ENCODE peak calls at places on chromosomes 1 and 21, in six cellular contexts. Q is left ventricle myocardium inferior, P is thoracic aorta, E is lower lobe of right lung, W is pancreas, S is tibial artery. U is an unnamed sample. For H3K9me3, the result is how much of the 10 kb centered on the place peaks cover.

GRCh38 chr21:15774590-15774989 is 44.8 kb downstream of the USP25 start:
- DNase-seq in P (no peak), S (no peak), E (no peak), W (no peak), Q (no peak), U (no peak)

GRCh38 chr1:17183388-17184160 is 21.4 kb upstream of the PADI1 start:
- DNase-seq in E (no peak), P (no peak), Q (no peak), S (no peak), W (no peak), U (no peak)

GRCh38 chr1:10484519-10484918 is 9.8 kb downstream of the PEX14 start:
- DNase-seq in E (peak), W (no peak), P (no peak), S (no peak), Q (no peak), U (no peak)

GRCh38 chr1:172638249-172638648 is 20.7 kb upstream of the FASLG start:
- DNase-seq in P (no peak), S (no peak), E (no peak), Q (no peak), W (no peak), U (no peak)

GRCh38 chr1:5880630-5881405 is 111.4 kb downstream of the NPHP4 start:
- DNase-seq in S (no peak), P (no peak), W (no peak), E (peak), Q (no peak), U (no peak)

GRCh38 chr1:207993477-207994445 is 82.8 kb upstream of the CD34 start:
- DNase-seq in W (no peak), P (no peak), E (no peak), S (no peak), Q (no peak), U (no peak)

GRCh38 chr21:34992736-34993135 is 56.4 kb downstream of the RUNX1 start:
- DNase-seq in W (no peak), E (no peak), P (no peak), S (peak), Q (no peak), U (no peak)

GRCh38 chr1:115238336-115239147 is 99.5 kb downstream of the NGF start:
- DNase-seq in P (no peak), E (no peak), Q (no peak), W (no peak), S (no peak), U (no peak)

GRCh38 chr1:19429611-19430010 is 55.7 kb downstream of the CAPZB start:
- DNase-seq in Q (no peak), P (no peak), E (no peak), S (no peak), W (no peak), U (no peak)

GRCh38 chr1:216910081-216910840 is 187.0 kb upstream of the ESRRG start:
- DNase-seq in W (no peak), P (no peak), S (no peak), Q (no peak), E (no peak), U (no peak)

GRCh38 chr1:177306981-177307380 is 136.2 kb downstream of the BRINP2 start:
- DNase-seq in S (no peak), E (no peak), W (no peak), P (no peak), Q (no peak), U (no peak)

GRCh38 chr1:32933742-32934322 is 30.8 kb downstream of the RNF19B start:
- DNase-seq in S (no peak), E (no peak), P (no peak), W (no peak), Q (no peak), U (no peak)

GRCh38 chr1:9204156-9204720 is 30.3 kb upstream of the H6PD start:
- DNase-seq in S (no peak), P (no peak), W (no peak), E (no peak), Q (no peak), U (no peak)

GRCh38 chr1:176517484-176517883 is 54.5 kb downstream of the PAPPA2 start:
- DNase-seq in P (no peak), W (no peak), Q (no peak), E (no peak), S (no peak), U (no peak)

GRCh38 chr21:44723177-44724131 is 12.1 kb upstream of the TSPEAR start:
- DNase-seq in W (peak), P (no peak), E (no peak), Q (no peak), S (no peak), U (no peak)

GRCh38 chr1:171142451-171143121 is 42.5 kb upstream of the FMO2 start:
- DNase-seq in Q (no peak), P (no peak), W (no peak), S (peak), E (no peak), U (no peak)

GRCh38 chr1:235295902-235296350 is 32.1 kb downstream of the ARID4B start:
- DNase-seq in Q (no peak), P (no peak), E (no peak), S (no peak), W (no peak), U (no peak)

GRCh38 chr21:46109251-46110221 is 11.6 kb downstream of the COL6A2 start:
- DNase-seq in E (no peak), P (peak), W (peak), S (peak), Q (no peak), U (no peak)

GRCh38 chr1:9397984-9398526 is 105.4 kb downstream of the SPSB1 start:
- DNase-seq in E (no peak), Q (no peak), S (peak), W (no peak), P (no peak), U (no peak)

GRCh38 chr1:10046356-10047085 is 13.8 kb downstream of the UBE4B start:
- DNase-seq in E (no peak), W (no peak), Q (peak), S (peak), P (no peak), U (no peak)

GRCh38 chr1:192575499-192576189 is at the start of gene RGS1:
- DNase-seq in W (no peak), P (no peak), S (peak), Q (peak), E (peak), U (peak)

GRCh38 chr21:37514038-37514665 is 147.6 kb downstream of the DYRK1A start:
- DNase-seq in W (no peak), S (no peak), E (no peak), Q (no peak), P (no peak), U (no peak)

GRCh38 chr1:108646661-108647269 is 14.1 kb downstream of the HENMT1 start:
- DNase-seq in W (no peak), E (peak), P (peak), S (peak), Q (peak), U (peak)

GRCh38 chr1:1153874-1154273 is 19.8 kb upstream of the TTLL10 start:
- DNase-seq in S (no peak), W (no peak), P (no peak), E (no peak), Q (no peak), U (no peak)

GRCh38 chr1:223886516-223886921 is 40.8 kb upstream of the TP53BP2 start:
- DNase-seq in E (no peak), S (no peak), P (no peak), Q (no peak), W (no peak), U (no peak)

GRCh38 chr1:15709226-15709625 is 25.1 kb downstream of the PLEKHM2 start:
- DNase-seq in W (no peak), Q (no peak), P (no peak), S (no peak), E (no peak), U (no peak)

GRCh38 chr1:201307760-201308499 is 24.6 kb downstream of the PKP1 start:
- DNase-seq in Q (no peak), W (no peak), P (no peak), E (no peak), S (no peak), U (no peak)

GRCh38 chr1:115139381-115139780 is 50.1 kb upstream of the TSPAN2 start:
- DNase-seq in E (no peak), P (no peak), S (no peak), Q (no peak), W (no peak), U (no peak)

GRCh38 chr21:40143822-40144525 is 276.7 kb downstream of the PCP4 start:
- DNase-seq in S (no peak), W (peak), Q (peak), E (no peak), P (no peak), U (peak)

GRCh38 chr1:1610796-1611597 is 4.3 kb upstream of the MIB2 start:
- DNase-seq in S (no peak), E (peak), W (peak), Q (no peak), P (no peak), U (no peak)

GRCh38 chr1:61053712-61054608 is 28.4 kb upstream of the NFIA start:
- DNase-seq in P (no peak), S (peak), E (peak), Q (peak), W (peak), U (peak)

GRCh38 chr1:205472737-205473565 is 17.1 kb upstream of the BLACAT1 start:
- DNase-seq in W (no peak), P (no peak), Q (no peak), E (no peak), S (no peak), U (no peak)

DNA sequence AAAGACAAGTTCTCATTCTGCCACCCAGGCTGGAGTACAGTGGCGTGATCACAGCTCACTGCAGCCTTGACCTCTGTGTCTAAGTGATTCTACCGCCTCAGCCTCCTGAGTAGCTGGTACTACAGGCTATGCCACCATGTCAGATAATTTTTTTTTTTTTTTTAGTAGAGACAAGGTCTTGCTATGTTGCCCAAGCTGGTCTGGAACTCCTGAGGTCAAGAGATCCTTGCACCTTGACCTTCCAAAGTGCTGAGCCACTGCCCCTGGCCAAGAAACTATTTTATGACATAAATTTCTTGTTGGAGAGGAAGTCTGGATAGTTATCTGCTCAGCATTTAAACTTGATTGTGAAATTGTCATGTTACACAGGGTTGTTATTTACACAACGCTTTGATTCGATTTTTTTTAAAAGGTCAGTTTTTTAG is 2.1 kb downstream of the SCCPDH start:
- DNase-seq in W (no peak), P (no peak), E (no peak), S (no peak), Q (no peak), U (no peak)
- H3K9me3 ChIP-seq in W (under half), P (under half), E (under half), S (under half), Q (under half), U (under half)

GRCh38 chr21:22813201-22813600 is 1815.0 kb downstream of the NCAM2 start:
- DNase-seq in Q (no peak), W (no peak), E (no peak), P (no peak), S (no peak), U (no peak)
- H3K9me3 ChIP-seq in Q (under half), W (under half), E (under half), P (under half), S (under half), U (under half)

GRCh38 chr21:27649323-27649722 is 682.4 kb upstream of the ADAMTS5 start:
- DNase-seq in S (no peak), P (no peak), W (no peak), Q (no peak), E (no peak), U (no peak)

GRCh38 chr21:27648560-27648959 is 681.7 kb upstream of the ADAMTS5 start:
- DNase-seq in S (no peak), W (no peak), E (no peak), Q (no peak), P (no peak), U (no peak)

GRCh38 chr21:27646691-27647090 is 679.8 kb upstream of the ADAMTS5 start:
- DNase-seq in E (no peak), Q (no peak), P (no peak), W (no peak), S (no peak), U (no peak)

GRCh38 chr21:27647921-27648320 is 681.0 kb upstream of the ADAMTS5 start:
- DNase-seq in Q (no peak), S (no peak), E (no peak), P (no peak), W (no peak), U (no peak)

GRCh38 chr21:27647401-27647800 is 680.5 kb upstream of the ADAMTS5 start:
- DNase-seq in E (no peak), S (no peak), W (no peak), Q (no peak), P (no peak), U (no peak)
- H3K9me3 ChIP-seq in E (under half), S (under half), W (under half), Q (under half), P (under half), U (under half)

GRCh38 chr1:246989901-246990300 is 18.0 kb downstream of the ZNF695 start:
- DNase-seq in W (no peak), S (no peak), E (no peak), P (no peak), Q (no peak), U (no peak)
- H3K9me3 ChIP-seq in W (under half), S (under half), E (half or more), P (half or more), Q (half or more), U (under half)

GRCh38 chr21:22343303-22343702 is 1345.1 kb downstream of the NCAM2 start:
- DNase-seq in P (no peak), S (no peak), W (no peak), Q (no peak), E (no peak), U (no peak)
- H3K9me3 ChIP-seq in P (under half), S (under half), W (under half), Q (under half), E (under half), U (under half)

DNA sequence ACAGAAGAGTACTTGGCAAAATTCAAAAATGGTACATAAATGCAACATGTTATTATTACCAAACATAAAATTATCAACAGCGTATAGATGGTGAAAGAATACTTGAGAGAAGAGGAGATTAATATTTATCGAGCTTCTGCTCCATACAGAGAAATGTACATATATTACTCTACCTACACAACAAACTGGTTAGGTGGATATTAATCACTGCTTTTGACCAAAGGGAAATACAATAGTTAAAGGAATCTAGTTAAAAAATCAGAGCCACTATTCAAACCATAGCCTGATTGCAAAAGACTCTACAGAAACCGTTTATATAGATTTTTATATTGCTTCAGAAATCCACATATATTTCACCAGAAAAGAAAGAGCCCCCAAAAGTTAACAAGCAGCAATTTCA is 379.3 kb upstream of the PRMT6 start:
- DNase-seq in P (no peak), Q (no peak), E (no peak), W (no peak), S (no peak), U (no peak)
- H3K9me3 ChIP-seq in P (under half), Q (under half), E (under half), W (under half), S (under half), U (under half)

GRCh38 chr1:165647517-165647916 is 16.5 kb downstream of the MGST3 start:
- DNase-seq in W (no peak), Q (no peak), E (no peak), S (no peak), P (no peak), U (no peak)

GRCh38 chr1:165647970-165648369 is 16.9 kb downstream of the MGST3 start:
- DNase-seq in P (no peak), Q (no peak), S (no peak), E (no peak), W (no peak), U (no peak)

GRCh38 chr1:165645654-165646366 is 14.8 kb downstream of the MGST3 start:
- DNase-seq in P (no peak), Q (peak), S (no peak), W (no peak), E (no peak), U (no peak)

GRCh38 chr1:165641276-165641987 is 10.4 kb downstream of the MGST3 start:
- DNase-seq in E (no peak), W (no peak), S (no peak), Q (no peak), P (no peak), U (no peak)

DNA sequence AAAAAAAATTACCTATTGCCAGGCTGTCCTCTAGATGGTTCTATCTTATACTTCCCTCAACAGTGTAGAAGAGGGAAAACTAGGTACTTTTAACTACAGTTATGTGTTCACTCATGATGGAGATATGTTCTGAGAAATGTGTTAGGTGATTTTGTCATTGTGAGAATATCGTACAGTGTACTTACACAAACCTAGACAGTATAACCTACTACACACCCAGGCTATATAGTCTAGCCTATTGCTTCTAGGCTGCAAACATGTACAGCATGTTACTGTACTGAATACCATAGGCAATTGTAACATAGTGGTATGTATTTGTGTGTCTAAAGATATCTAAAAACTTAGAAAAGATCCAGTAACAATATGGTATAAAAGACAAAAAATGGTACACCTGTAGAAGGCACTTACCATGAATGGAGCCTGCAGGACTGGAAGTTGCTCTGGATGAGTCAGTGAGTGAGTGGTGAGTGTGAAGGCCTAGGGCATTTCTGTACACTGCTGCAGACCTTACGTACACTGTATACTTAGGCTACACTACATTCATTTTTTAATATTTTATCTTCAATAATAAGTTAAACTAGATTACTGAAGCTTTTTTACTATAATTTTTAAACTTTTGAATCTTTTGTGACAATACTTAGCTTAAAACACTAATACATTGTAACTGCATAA is 13.2 kb downstream of the MGST3 start:
- DNase-seq in S (no peak), Q (no peak), W (no peak), P (no peak), E (no peak), U (no peak)
- H3K9me3 ChIP-seq in S (under half), Q (under half), W (under half), P (under half), E (under half), U (under half)

DNA sequence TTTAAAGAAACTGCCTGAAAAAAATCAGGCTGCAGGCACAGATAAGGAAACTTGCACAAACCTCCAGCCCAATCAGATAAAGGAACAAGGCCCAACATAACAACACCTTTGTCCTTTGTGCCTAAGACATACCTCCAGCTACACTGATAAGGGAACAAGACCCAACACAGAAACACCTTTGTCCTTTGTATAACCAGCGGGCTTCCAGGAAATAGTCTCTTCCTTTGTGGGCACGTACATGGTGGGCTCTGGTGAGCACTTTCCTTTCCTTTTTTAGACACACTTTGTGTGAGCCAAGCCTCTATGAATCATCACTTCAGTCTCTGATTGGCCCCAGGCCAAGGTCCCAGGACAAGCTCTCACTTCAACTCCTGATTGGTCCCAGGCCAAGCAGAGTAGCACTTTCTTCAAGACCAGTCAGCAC is 23.6 kb downstream of the ZNF670 start:
- DNase-seq in P (no peak), Q (no peak), E (no peak), S (no peak), W (no peak), U (no peak)
- H3K9me3 ChIP-seq in P (under half), Q (half or more), E (half or more), S (under half), W (under half), U (under half)